ENCODE peak calls at places on chromosomes 2 and 18, in eight cellular contexts. N is naive thymus-derived CD4-positive, alpha-beta T cell; D is tibial artery; B is A549; C is small intestine; S is HepG2; A is Peyer's patch; I is lower lobe of right lung. E is an unnamed sample.

GRCh38 chr2:38116762-38117161 is 40.8 kb upstream of the CYP1B1 start:
- DNase-seq in I (no peak), N (no peak), B (no peak), A (no peak), S (no peak), D (no peak), C (no peak), E (no peak)

GRCh38 chr2:16151281-16151570 is 210.9 kb downstream of the MYCN start:
- DNase-seq in D (no peak), I (no peak), S (no peak), A (no peak), C (no peak), N (no peak), B (no peak), E (no peak)

GRCh38 chr18:74266161-74266560 is 25.6 kb downstream of the CYB5A start:
- DNase-seq in B (no peak), D (no peak), N (no peak), S (peak; percentile 85), C (peak; percentile 92), I (no peak), A (peak; percentile 74), E (no peak)

GRCh38 chr2:2708575-2708974 is 377.5 kb upstream of the MYT1L start:
- DNase-seq in D (no peak), S (no peak), N (no peak), B (no peak), A (no peak), C (no peak), I (no peak), E (no peak)

GRCh38 chr2:120109186-120110061 is 96.5 kb downstream of the EPB41L5 start:
- DNase-seq in I (no peak), S (peak; percentile 55), A (no peak), B (peak; percentile 33), C (peak; percentile 37), N (peak; percentile 71), D (no peak), E (no peak)

GRCh38 chr2:237254369-237254861 is 159.5 kb downstream of the COL6A3 start:
- DNase-seq in C (no peak), I (no peak), N (no peak), B (no peak), S (no peak), A (no peak), D (no peak), E (no peak)

GRCh38 chr2:169276045-169276444 is 86.3 kb downstream of the LRP2 start:
- DNase-seq in S (no peak), C (peak; percentile 19), N (no peak), I (no peak), A (no peak), B (no peak), D (no peak), E (no peak)

GRCh38 chr2:145038041-145038525 is 518.2 kb upstream of the ZEB2 start:
- DNase-seq in A (no peak), D (no peak), C (no peak), N (no peak), S (no peak), B (no peak), I (no peak), E (no peak)

GRCh38 chr18:985301-985700 is 80.6 kb downstream of the ADCYAP1 start:
- DNase-seq in A (no peak), D (no peak), N (no peak), B (no peak), C (no peak), S (no peak), I (no peak), E (no peak)

GRCh38 chr2:119517433-119517832 is 6.8 kb downstream of the SCTR start:
- DNase-seq in B (peak; percentile 61), A (peak; percentile 82), N (peak; percentile 4), I (peak; percentile 86), C (peak; percentile 85), D (peak; percentile 37), S (peak; percentile 54), E (no peak)

GRCh38 chr2:160165996-160166395 is 34.1 kb downstream of the ITGB6 start:
- DNase-seq in N (no peak), A (no peak), I (no peak), S (no peak), D (no peak), B (no peak), C (peak; percentile 27), E (no peak)

GRCh38 chr2:11862049-11862448 is 115.6 kb downstream of the LPIN1 start:
- DNase-seq in D (no peak), C (no peak), I (no peak), S (no peak), N (no peak), A (no peak), B (no peak), E (no peak)

GRCh38 chr2:74919827-74920226 is 38.6 kb upstream of the POLE4 start:
- DNase-seq in C (peak; percentile 43), I (peak; percentile 83), D (peak; percentile 32), S (peak; percentile 31), B (peak; percentile 82), A (peak; percentile 80), N (peak; percentile 67), E (peak; percentile 58)

GRCh38 chr2:120543899-120544298 is 191.8 kb upstream of the GLI2 start:
- DNase-seq in I (no peak), D (no peak), S (no peak), B (no peak), N (no peak), A (no peak), C (no peak), E (no peak)

GRCh38 chr2:45881970-45882581 is 230.6 kb downstream of the PRKCE start:
- DNase-seq in C (no peak), I (no peak), N (no peak), D (no peak), A (no peak), B (no peak), S (no peak), E (no peak)

GRCh38 chr18:34977787-34978532 is 63.3 kb upstream of the MAPRE2 start:
- DNase-seq in B (no peak), C (peak; percentile 64), N (peak; percentile 27), D (peak; percentile 42), I (peak; percentile 78), A (peak; percentile 85), S (no peak), E (peak; percentile 43)

GRCh38 chr2:226079186-226079585 is 679.7 kb downstream of the NYAP2 start:
- DNase-seq in S (no peak), D (no peak), I (no peak), B (no peak), C (no peak), A (no peak), N (no peak), E (no peak)

GRCh38 chr2:105406221-105406620 is 7.4 kb upstream of the FHL2 start:
- DNase-seq in N (no peak), D (no peak), I (no peak), S (no peak), B (no peak), A (no peak), C (no peak), E (no peak)

GRCh38 chr18:59008302-59008974 is 131.2 kb upstream of the SEC11C start:
- DNase-seq in S (no peak), C (no peak), N (no peak), A (no peak), B (peak; percentile 77), I (no peak), D (no peak), E (no peak)

GRCh38 chr2:227853765-227854271 is 17.6 kb upstream of the DAW1 start:
- DNase-seq in D (no peak), B (no peak), N (no peak), C (no peak), A (no peak), S (no peak), I (no peak), E (no peak)

GRCh38 chr2:43714164-43714563 is 37.9 kb upstream of the C1GALT1C1L start:
- DNase-seq in C (no peak), A (no peak), S (no peak), D (no peak), I (no peak), B (no peak), N (no peak), E (no peak)

GRCh38 chr2:142542431-142542910 is 335.0 kb upstream of the KYNU start:
- DNase-seq in I (no peak), B (no peak), A (no peak), S (no peak), D (no peak), C (no peak), N (no peak), E (no peak)
- H3K4me3 ChIP-seq in I (no peak overlapping the region), B (no peak overlapping the region), A (no peak overlapping the region), S (no peak overlapping the region), D (no peak overlapping the region), C (no peak overlapping the region), N (no peak overlapping the region), E (no peak overlapping the region)

GRCh38 chr2:231134910-231135650 is 10.2 kb upstream of the HTR2B start:
- DNase-seq in C (no peak), B (no peak), N (no peak), I (no peak), D (no peak), A (no peak), S (no peak), E (no peak)

GRCh38 chr2:231130657-231131056 is 5.8 kb upstream of the HTR2B start:
- DNase-seq in D (no peak), S (no peak), I (no peak), A (no peak), B (no peak), C (no peak), N (no peak), E (no peak)

GRCh38 chr2:231132126-231132525 is 7.3 kb upstream of the HTR2B start:
- DNase-seq in A (no peak), B (no peak), C (no peak), D (no peak), N (no peak), I (no peak), S (no peak), E (no peak)

GRCh38 chr2:231129216-231129615 is 4.4 kb upstream of the HTR2B start:
- DNase-seq in B (no peak), A (no peak), S (no peak), I (no peak), C (no peak), N (no peak), D (no peak), E (no peak)

GRCh38 chr2:231133365-231134114 is 8.7 kb upstream of the HTR2B start:
- DNase-seq in N (no peak), B (no peak), S (peak; percentile 27), I (no peak), A (no peak), C (no peak), D (no peak), E (no peak)
- H3K4me1 ChIP-seq in N (no peaks in the 10 kb centered on the region), B (peaks cover 65% of the 10 kb centered on the region), S (peaks cover 12% of the 10 kb centered on the region), I (peaks cover 14% of the 10 kb centered on the region), A (no peaks in the 10 kb centered on the region), C (no peaks in the 10 kb centered on the region), D (no peaks in the 10 kb centered on the region), E (no peaks in the 10 kb centered on the region)

GRCh38 chr2:203586696-203587095 is 51.6 kb upstream of the RAPH1 start:
- DNase-seq in I (no peak), A (no peak), N (no peak), D (no peak), B (no peak), C (no peak), S (no peak), E (no peak)
- H3K27ac ChIP-seq in I (no peak overlapping the region), A (no peak overlapping the region), N (no peak overlapping the region), D (no peak overlapping the region), B (peak overlapping the region; percentile 36), C (no peak overlapping the region), S (no peak overlapping the region), E (no peak overlapping the region)

DNA sequence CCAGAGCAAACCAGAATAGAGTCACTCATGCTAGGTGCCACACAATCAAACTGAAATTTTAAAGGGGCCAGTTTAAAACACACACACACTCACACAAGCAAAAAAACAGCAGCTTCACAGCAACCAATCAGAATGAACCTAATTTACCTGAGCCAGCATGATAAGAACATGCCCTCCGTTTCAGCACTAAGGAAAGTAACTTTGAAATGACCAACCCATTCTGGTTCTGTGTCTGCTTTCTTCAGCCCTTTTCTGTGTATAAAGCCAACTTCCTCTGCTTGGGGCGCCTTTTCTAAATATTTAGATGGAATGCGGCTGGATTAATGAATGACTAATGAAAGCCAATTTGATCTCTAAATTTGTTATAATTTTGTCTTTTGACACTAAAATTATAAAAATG is 629.1 kb downstream of the ZEB2 start:
- DNase-seq in S (no peak), C (no peak), D (no peak), N (no peak), B (no peak), I (no peak), A (no peak), E (no peak)
- H3K4me3 ChIP-seq in S (no peak overlapping the region), C (no peak overlapping the region), D (no peak overlapping the region), N (no peak overlapping the region), B (no peak overlapping the region), I (no peak overlapping the region), A (no peak overlapping the region), E (no peak overlapping the region)